ENCODE peak calls at places on chromosome 6, in seven cellular contexts. One of them, this sample, is unnamed.

GRCh38 chr6:129730477-129731165 is 20.6 kb upstream of the ARHGAP18 start:
- DNase-seq in aorta: no peak
- DNase-seq in GM12892: no peak
- DNase-seq in stimulated activated CD4-positive, alpha-beta T cell treated with anti-CD3 and anti-CD28 coated beads, Interleukin-1b, Interleukin-23, amount 100 ng/mL, for 24 hours: no peak
- DNase-seq in cardiac muscle cell: peak
- DNase-seq in WTC11: no peak
- DNase-seq in cardiac fibroblast: peak
- DNase-seq in this sample: no peak

GRCh38 chr6:30102701-30103629 is 9.9 kb downstream of the TRIM31 start:
- DNase-seq in WTC11: peak
- DNase-seq in aorta: peak
- DNase-seq in cardiac muscle cell: peak
- DNase-seq in cardiac fibroblast: peak
- DNase-seq in GM12892: peak
- DNase-seq in stimulated activated CD4-positive, alpha-beta T cell treated with anti-CD3 and anti-CD28 coated beads, Interleukin-1b, Interleukin-23, amount 100 ng/mL, for 24 hours: peak
- DNase-seq in this sample: peak

GRCh38 chr6:154058963-154059680 is 20.1 kb downstream of the OPRM1 start:
- DNase-seq in cardiac muscle cell: no peak
- DNase-seq in aorta: no peak
- DNase-seq in cardiac fibroblast: no peak
- DNase-seq in GM12892: no peak
- DNase-seq in WTC11: no peak
- DNase-seq in stimulated activated CD4-positive, alpha-beta T cell treated with anti-CD3 and anti-CD28 coated beads, Interleukin-1b, Interleukin-23, amount 100 ng/mL, for 24 hours: no peak
- DNase-seq in this sample: no peak

GRCh38 chr6:133707456-133707855 is 181.5 kb upstream of the TCF21 start:
- DNase-seq in WTC11: no peak
- DNase-seq in stimulated activated CD4-positive, alpha-beta T cell treated with anti-CD3 and anti-CD28 coated beads, Interleukin-1b, Interleukin-23, amount 100 ng/mL, for 24 hours: no peak
- DNase-seq in cardiac fibroblast: peak
- DNase-seq in aorta: no peak
- DNase-seq in GM12892: no peak
- DNase-seq in cardiac muscle cell: peak
- DNase-seq in this sample: no peak

GRCh38 chr6:114181629-114182028 is 161.2 kb downstream of the HS3ST5 start:
- DNase-seq in stimulated activated CD4-positive, alpha-beta T cell treated with anti-CD3 and anti-CD28 coated beads, Interleukin-1b, Interleukin-23, amount 100 ng/mL, for 24 hours: no peak
- DNase-seq in cardiac muscle cell: no peak
- DNase-seq in GM12892: no peak
- DNase-seq in aorta: no peak
- DNase-seq in WTC11: no peak
- DNase-seq in cardiac fibroblast: no peak
- DNase-seq in this sample: no peak

GRCh38 chr6:88547768-88548167 is 381.6 kb upstream of the CNR1 start:
- DNase-seq in WTC11: no peak
- DNase-seq in GM12892: no peak
- DNase-seq in cardiac muscle cell: no peak
- DNase-seq in aorta: no peak
- DNase-seq in stimulated activated CD4-positive, alpha-beta T cell treated with anti-CD3 and anti-CD28 coated beads, Interleukin-1b, Interleukin-23, amount 100 ng/mL, for 24 hours: no peak
- DNase-seq in cardiac fibroblast: peak
- DNase-seq in this sample: no peak

GRCh38 chr6:104525677-104526322 is 333.9 kb downstream of the HACE1 start:
- DNase-seq in stimulated activated CD4-positive, alpha-beta T cell treated with anti-CD3 and anti-CD28 coated beads, Interleukin-1b, Interleukin-23, amount 100 ng/mL, for 24 hours: peak
- DNase-seq in aorta: peak
- DNase-seq in GM12892: peak
- DNase-seq in WTC11: peak
- DNase-seq in cardiac fibroblast: peak
- DNase-seq in cardiac muscle cell: peak
- DNase-seq in this sample: peak

GRCh38 chr6:113405326-113406050 is 451.7 kb upstream of the MARCKS start:
- DNase-seq in WTC11: no peak
- DNase-seq in stimulated activated CD4-positive, alpha-beta T cell treated with anti-CD3 and anti-CD28 coated beads, Interleukin-1b, Interleukin-23, amount 100 ng/mL, for 24 hours: no peak
- DNase-seq in cardiac muscle cell: no peak
- DNase-seq in aorta: no peak
- DNase-seq in GM12892: no peak
- DNase-seq in cardiac fibroblast: no peak
- DNase-seq in this sample: no peak

GRCh38 chr6:15948930-15949900 is 179.7 kb upstream of the MYLIP start:
- DNase-seq in cardiac muscle cell: peak
- DNase-seq in GM12892: no peak
- DNase-seq in WTC11: no peak
- DNase-seq in stimulated activated CD4-positive, alpha-beta T cell treated with anti-CD3 and anti-CD28 coated beads, Interleukin-1b, Interleukin-23, amount 100 ng/mL, for 24 hours: no peak
- DNase-seq in aorta: no peak
- DNase-seq in cardiac fibroblast: no peak
- DNase-seq in this sample: peak

GRCh38 chr6:17300637-17301036 is 19.5 kb downstream of the RBM24 start:
- DNase-seq in WTC11: no peak
- DNase-seq in cardiac fibroblast: no peak
- DNase-seq in cardiac muscle cell: no peak
- DNase-seq in GM12892: no peak
- DNase-seq in stimulated activated CD4-positive, alpha-beta T cell treated with anti-CD3 and anti-CD28 coated beads, Interleukin-1b, Interleukin-23, amount 100 ng/mL, for 24 hours: no peak
- DNase-seq in aorta: no peak
- DNase-seq in this sample: no peak

GRCh38 chr6:35084511-35085203 is 56.5 kb downstream of the TCP11 start:
- DNase-seq in stimulated activated CD4-positive, alpha-beta T cell treated with anti-CD3 and anti-CD28 coated beads, Interleukin-1b, Interleukin-23, amount 100 ng/mL, for 24 hours: no peak
- DNase-seq in GM12892: peak
- DNase-seq in WTC11: no peak
- DNase-seq in cardiac fibroblast: no peak
- DNase-seq in aorta: no peak
- DNase-seq in cardiac muscle cell: no peak
- DNase-seq in this sample: no peak

GRCh38 chr6:12635813-12636212 is 80.8 kb upstream of the PHACTR1 start:
- DNase-seq in aorta: no peak
- DNase-seq in WTC11: no peak
- DNase-seq in GM12892: no peak
- DNase-seq in stimulated activated CD4-positive, alpha-beta T cell treated with anti-CD3 and anti-CD28 coated beads, Interleukin-1b, Interleukin-23, amount 100 ng/mL, for 24 hours: no peak
- DNase-seq in cardiac fibroblast: no peak
- DNase-seq in cardiac muscle cell: peak
- DNase-seq in this sample: no peak

GRCh38 chr6:104625536-104625935 is 234.2 kb downstream of the HACE1 start:
- DNase-seq in GM12892: no peak
- DNase-seq in stimulated activated CD4-positive, alpha-beta T cell treated with anti-CD3 and anti-CD28 coated beads, Interleukin-1b, Interleukin-23, amount 100 ng/mL, for 24 hours: no peak
- DNase-seq in aorta: no peak
- DNase-seq in cardiac fibroblast: peak
- DNase-seq in cardiac muscle cell: peak
- DNase-seq in WTC11: no peak
- DNase-seq in this sample: peak

GRCh38 chr6:51928320-51928719 is 159.1 kb downstream of the PKHD1 start:
- DNase-seq in WTC11: no peak
- DNase-seq in cardiac muscle cell: no peak
- DNase-seq in GM12892: no peak
- DNase-seq in stimulated activated CD4-positive, alpha-beta T cell treated with anti-CD3 and anti-CD28 coated beads, Interleukin-1b, Interleukin-23, amount 100 ng/mL, for 24 hours: no peak
- DNase-seq in cardiac fibroblast: no peak
- DNase-seq in aorta: no peak
- DNase-seq in this sample: no peak

GRCh38 chr6:138248878-138249277 is 30.6 kb upstream of the PBOV1 start:
- DNase-seq in cardiac fibroblast: no peak
- DNase-seq in stimulated activated CD4-positive, alpha-beta T cell treated with anti-CD3 and anti-CD28 coated beads, Interleukin-1b, Interleukin-23, amount 100 ng/mL, for 24 hours: no peak
- DNase-seq in cardiac muscle cell: no peak
- DNase-seq in aorta: no peak
- DNase-seq in GM12892: no peak
- DNase-seq in WTC11: no peak
- DNase-seq in this sample: no peak

GRCh38 chr6:139588734-139589418 is 214.4 kb upstream of the CITED2 start:
- DNase-seq in WTC11: no peak
- DNase-seq in stimulated activated CD4-positive, alpha-beta T cell treated with anti-CD3 and anti-CD28 coated beads, Interleukin-1b, Interleukin-23, amount 100 ng/mL, for 24 hours: no peak
- DNase-seq in aorta: no peak
- DNase-seq in GM12892: no peak
- DNase-seq in cardiac fibroblast: peak
- DNase-seq in cardiac muscle cell: peak
- DNase-seq in this sample: no peak

GRCh38 chr6:340991-341827 is 48.9 kb downstream of the DUSP22 start:
- DNase-seq in stimulated activated CD4-positive, alpha-beta T cell treated with anti-CD3 and anti-CD28 coated beads, Interleukin-1b, Interleukin-23, amount 100 ng/mL, for 24 hours: no peak
- DNase-seq in aorta: peak
- DNase-seq in WTC11: no peak
- DNase-seq in cardiac fibroblast: no peak
- DNase-seq in GM12892: no peak
- DNase-seq in cardiac muscle cell: no peak
- DNase-seq in this sample: no peak

GRCh38 chr6:125191916-125192609 is 38.5 kb downstream of the TPD52L1 start:
- DNase-seq in cardiac fibroblast: peak
- DNase-seq in GM12892: peak
- DNase-seq in WTC11: peak
- DNase-seq in cardiac muscle cell: peak
- DNase-seq in aorta: peak
- DNase-seq in stimulated activated CD4-positive, alpha-beta T cell treated with anti-CD3 and anti-CD28 coated beads, Interleukin-1b, Interleukin-23, amount 100 ng/mL, for 24 hours: peak
- DNase-seq in this sample: peak

GRCh38 chr6:162211777-162212176 is 515.8 kb downstream of the PRKN start:
- DNase-seq in cardiac muscle cell: peak
- DNase-seq in GM12892: no peak
- DNase-seq in stimulated activated CD4-positive, alpha-beta T cell treated with anti-CD3 and anti-CD28 coated beads, Interleukin-1b, Interleukin-23, amount 100 ng/mL, for 24 hours: no peak
- DNase-seq in aorta: no peak
- DNase-seq in cardiac fibroblast: no peak
- DNase-seq in WTC11: no peak
- DNase-seq in this sample: no peak

GRCh38 chr6:108969776-108970175 is 121.6 kb downstream of the ARMC2 start:
- DNase-seq in stimulated activated CD4-positive, alpha-beta T cell treated with anti-CD3 and anti-CD28 coated beads, Interleukin-1b, Interleukin-23, amount 100 ng/mL, for 24 hours: no peak
- DNase-seq in cardiac fibroblast: peak
- DNase-seq in cardiac muscle cell: peak
- DNase-seq in GM12892: no peak
- DNase-seq in WTC11: no peak
- DNase-seq in aorta: no peak
- DNase-seq in this sample: no peak